ENCODE peak calls at places on chromosomes 13 and 19, in five cellular contexts. V is AG08396; F is DMS79 treated with DMSO at 0.1 percent for 48 hours; C is activated CD4-positive, alpha-beta T cell treated with anti-CD3 and anti-CD28 coated beads, Interleukin-2, amount 50 U/mL, for 24 hours; E is posterior cingulate gyrus. W is an unnamed sample.

GRCh38 chr13:110036060-110036459 is 249.7 kb upstream of the IRS2 start:
- DNase-seq in V (no peak), F (no peak), C (no peak), E (no peak), W (no peak)

GRCh38 chr19:57934820-57935665 is at the start of gene ZNF418:
- DNase-seq in V (peak), F (no peak), C (peak), E (peak), W (no peak)

GRCh38 chr13:22235285-22235949 is 564.5 kb downstream of the FGF9 start:
- DNase-seq in V (peak), F (no peak), C (no peak), E (no peak), W (no peak)

GRCh38 chr13:45781553-45782326 is 69.8 kb downstream of the SIAH3 start:
- DNase-seq in V (no peak), F (peak), C (no peak), E (no peak), W (no peak)

GRCh38 chr13:41334810-41335209 is 23.7 kb downstream of the NAA16 start:
- DNase-seq in V (no peak), F (no peak), C (no peak), E (no peak), W (no peak)

GRCh38 chr13:112791662-112792440 is 102.0 kb downstream of the ATP11A start:
- DNase-seq in V (no peak), F (peak), C (no peak), E (peak), W (no peak)

GRCh38 chr19:40223135-40223822 is 3.2 kb downstream of the CCNP start:
- DNase-seq in V (no peak), F (no peak), C (no peak), E (no peak), W (no peak)

GRCh38 chr19:10654610-10655456 is 687 bp downstream of the ILF3 start:
- DNase-seq in V (peak), F (peak), C (peak), E (no peak), W (no peak)

GRCh38 chr19:6270076-6270745 is 9.6 kb downstream of the MLLT1 start:
- DNase-seq in V (no peak), F (no peak), C (no peak), E (no peak), W (no peak)

GRCh38 chr13:44305845-44306244 is 67.8 kb upstream of the SERP2 start:
- DNase-seq in V (no peak), F (no peak), C (no peak), E (no peak), W (no peak)

GRCh38 chr13:90883592-90883991 is 463.9 kb upstream of the MIR17HG start:
- DNase-seq in V (no peak), F (no peak), C (no peak), E (no peak), W (no peak)

GRCh38 chr13:103046676-103047075 is 19.5 kb downstream of the SLC10A2 start:
- DNase-seq in V (no peak), F (no peak), C (no peak), E (no peak), W (no peak)